ENCODE peak calls at places on chromosome 1, in four cellular contexts. A is left cardiac atrium, B is breast epithelium, M is smooth muscle cell of the brain vasculature. Q is an unnamed sample.
A peak's percentile ranks its signal among the peaks of the same experiment; 100 is the strongest.

GRCh38 chr1:245790441-245790840 is 635.7 kb downstream of the KIF26B start:
- DNase-seq in A (no peak), B (no peak), M (no peak), Q (no peak)

GRCh38 chr1:67752306-67752705 is 67.3 kb downstream of the GADD45A start:
- DNase-seq in A (no peak), B (no peak), M (no peak), Q (no peak)

GRCh38 chr1:200131551-200132125 is 104.1 kb downstream of the NR5A2 start:
- DNase-seq in A (no peak), B (no peak), M (no peak), Q (no peak)

GRCh38 chr1:170562644-170563338 is 30.8 kb downstream of the GORAB start:
- DNase-seq in A (peak; percentile 62), B (peak; percentile 79), M (peak; percentile 85), Q (peak; percentile 45)

GRCh38 chr1:58794585-58794984 is 10.7 kb upstream of the JUN start:
- DNase-seq in A (no peak), B (no peak), M (no peak), Q (no peak)

GRCh38 chr1:48472747-48473146 is 743 bp upstream of the SPATA6 start:
- DNase-seq in A (no peak), B (no peak), M (no peak), Q (no peak)

GRCh38 chr1:156233421-156234127 is 8.4 kb upstream of the BGLAP start:
- DNase-seq in A (no peak), B (no peak), M (no peak), Q (no peak)

GRCh38 chr1:227894306-227894721 is 53.4 kb downstream of the WNT9A start:
- DNase-seq in A (no peak), B (no peak), M (no peak), Q (no peak)

GRCh38 chr1:64131155-64131554 is 72.3 kb upstream of the UBE2U start:
- DNase-seq in A (no peak), B (no peak), M (no peak), Q (no peak)

GRCh38 chr1:161258439-161259386 is at the start of gene PCP4L1:
- DNase-seq in A (peak; percentile 40), B (peak; percentile 56), M (peak; percentile 13), Q (peak; percentile 61)

GRCh38 chr1:13587256-13588030 is 3.8 kb downstream of the PDPN start:
- DNase-seq in A (no peak), B (no peak), M (no peak), Q (no peak)

GRCh38 chr1:154496381-154496780 is 5.6 kb upstream of the TDRD10 start:
- DNase-seq in A (no peak), B (no peak), M (no peak), Q (no peak)